ENCODE peak calls at places on chromosomes 12 and 14, in four cellular contexts. M is GOT3; J is iris pigment epithelial cell; X is stimulated activated CD4-positive, alpha-beta T cell treated with anti-CD3 and anti-CD28 coated beads, Interleukin-4, amount 100 ng/mL, for 1 hour. N is an unnamed sample.

GRCh38 chr14:28690029-28690683 is 76.4 kb upstream of the FOXG1 start:
- DNase-seq in X (no peak), M (no peak), J (no peak), N (no peak)

GRCh38 chr12:23614280-23614679 is 335.2 kb downstream of the SOX5 start:
- DNase-seq in X (no peak), J (no peak), M (no peak), N (no peak)

GRCh38 chr12:75877588-75878381 is 153.8 kb downstream of the PHLDA1 start:
- DNase-seq in M (no peak), J (peak), X (no peak), N (no peak)

GRCh38 chr14:63717704-63718103 is 10.2 kb downstream of the SGPP1 start:
- DNase-seq in X (no peak), J (no peak), M (no peak), N (no peak)

GRCh38 chr12:107400686-107401447 is 284.7 kb upstream of the PWP1 start:
- DNase-seq in X (no peak), M (no peak), J (peak), N (no peak)

GRCh38 chr14:104281768-104282301 is 143.4 kb downstream of the KIF26A start:
- DNase-seq in X (no peak), M (no peak), J (no peak), N (no peak)

GRCh38 chr14:80726211-80726610 is 215.3 kb downstream of the CEP128 start:
- DNase-seq in M (no peak), X (no peak), J (no peak), N (no peak)

GRCh38 chr12:127819066-127819465 is 447.9 kb upstream of the TMEM132C start:
- DNase-seq in M (no peak), X (no peak), J (no peak), N (no peak)

GRCh38 chr14:73105727-73106126 is 30.6 kb upstream of the PSEN1 start:
- DNase-seq in J (no peak), M (no peak), X (no peak), N (no peak)

GRCh38 chr14:96637521-96637920 is 135.3 kb downstream of the PAPOLA start:
- DNase-seq in M (no peak), J (no peak), X (no peak), N (no peak)

GRCh38 chr14:94646481-94646880 is 34.3 kb downstream of the SERPINA3 start:
- DNase-seq in J (peak), X (no peak), M (no peak), N (no peak)

GRCh38 chr12:4939418-4940023 is 29.8 kb downstream of the KCNA1 start:
- DNase-seq in M (no peak), X (no peak), J (no peak), N (no peak)

GRCh38 chr14:32203928-32204357 is 874 bp upstream of the RNU6-8 start:
- DNase-seq in M (no peak), J (no peak), X (peak), N (peak)

GRCh38 chr12:95358111-95359083 is 115.6 kb upstream of the METAP2 start:
- DNase-seq in M (no peak), X (no peak), J (peak), N (no peak)

GRCh38 chr12:99960312-99960711 is 24.4 kb downstream of the ANKS1B start:
- DNase-seq in M (no peak), J (no peak), X (no peak), N (peak)

GRCh38 chr14:90777358-90777757 is 38.9 kb downstream of the TTC7B start:
- DNase-seq in X (no peak), M (no peak), J (no peak), N (no peak)

GRCh38 chr12:26566670-26567069 is 266.3 kb downstream of the ITPR2 start:
- DNase-seq in J (peak), M (no peak), X (no peak), N (no peak)

GRCh38 chr12:124336742-124337520 is 42.0 kb downstream of the RFLNA start:
- DNase-seq in J (no peak), M (no peak), X (no peak), N (no peak)

GRCh38 chr12:132761032-132761910 is at the start of gene ANKLE2:
- DNase-seq in J (peak), M (peak), X (peak), N (no peak)

GRCh38 chr14:103732868-103733626 is 17.4 kb downstream of the ZFYVE21 start:
- DNase-seq in M (no peak), J (no peak), X (no peak), N (no peak)